ENCODE peak calls at places on chromosomes 2 and 18, in five cellular contexts. One of them, this sample, is unnamed.

GRCh38 chr2:151655663-151656398 is 78.4 kb downstream of the NEB start:
- DNase-seq in HFFc6: no peak
- DNase-seq in GM10248: no peak
- DNase-seq in lower leg skin: no peak
- DNase-seq in GM20000: no peak
- DNase-seq in this sample: no peak

GRCh38 chr2:119826370-119826961 is 66.7 kb downstream of the PTPN4 start:
- DNase-seq in lower leg skin: no peak
- DNase-seq in GM20000: peak
- DNase-seq in GM10248: peak
- DNase-seq in HFFc6: peak
- DNase-seq in this sample: peak

GRCh38 chr2:121699421-121700328 is 37.0 kb downstream of the NIFK start:
- DNase-seq in lower leg skin: peak
- DNase-seq in GM10248: peak
- DNase-seq in HFFc6: peak
- DNase-seq in GM20000: peak
- DNase-seq in this sample: peak

GRCh38 chr2:120862254-120863172 is 126.8 kb downstream of the GLI2 start:
- DNase-seq in GM10248: no peak
- DNase-seq in GM20000: no peak
- DNase-seq in lower leg skin: no peak
- DNase-seq in HFFc6: no peak
- DNase-seq in this sample: no peak

GRCh38 chr2:98148968-98149697 is 62.2 kb downstream of the VWA3B start:
- DNase-seq in GM10248: no peak
- DNase-seq in lower leg skin: no peak
- DNase-seq in HFFc6: peak
- DNase-seq in GM20000: no peak
- DNase-seq in this sample: no peak

GRCh38 chr2:75503048-75503607 is 57.6 kb downstream of the EVA1A start:
- DNase-seq in GM10248: no peak
- DNase-seq in HFFc6: peak
- DNase-seq in GM20000: no peak
- DNase-seq in lower leg skin: no peak
- DNase-seq in this sample: no peak

GRCh38 chr2:177538323-177538722 is 145.8 kb downstream of the AGPS start:
- DNase-seq in HFFc6: no peak
- DNase-seq in GM10248: no peak
- DNase-seq in lower leg skin: no peak
- DNase-seq in GM20000: no peak
- DNase-seq in this sample: no peak

GRCh38 chr2:45882707-45883106 is 231.2 kb downstream of the PRKCE start:
- DNase-seq in GM10248: no peak
- DNase-seq in lower leg skin: peak
- DNase-seq in GM20000: no peak
- DNase-seq in HFFc6: no peak
- DNase-seq in this sample: no peak

GRCh38 chr18:51614033-51614432 is 416.6 kb upstream of the MEX3C start:
- DNase-seq in GM10248: no peak
- DNase-seq in lower leg skin: no peak
- DNase-seq in GM20000: no peak
- DNase-seq in HFFc6: no peak
- DNase-seq in this sample: no peak

GRCh38 chr2:102505290-102505689 is 32.3 kb downstream of the SLC9A4 start:
- DNase-seq in lower leg skin: peak
- DNase-seq in GM20000: no peak
- DNase-seq in HFFc6: no peak
- DNase-seq in GM10248: no peak
- DNase-seq in this sample: no peak

GRCh38 chr2:240252191-240252871 is 111.9 kb upstream of the OTOS start:
- DNase-seq in lower leg skin: peak
- DNase-seq in HFFc6: no peak
- DNase-seq in GM10248: no peak
- DNase-seq in GM20000: no peak
- DNase-seq in this sample: no peak

GRCh38 chr2:169895294-169895985 is 68.2 kb downstream of the UBR3 start:
- DNase-seq in GM20000: no peak
- DNase-seq in HFFc6: no peak
- DNase-seq in lower leg skin: no peak
- DNase-seq in GM10248: no peak
- DNase-seq in this sample: no peak

GRCh38 chr2:162106146-162106551 is 32.1 kb upstream of the DPP4 start:
- DNase-seq in GM20000: no peak
- DNase-seq in GM10248: no peak
- DNase-seq in HFFc6: peak
- DNase-seq in lower leg skin: no peak
- DNase-seq in this sample: no peak

GRCh38 chr2:32678825-32679224 is 51.0 kb downstream of the TTC27 start:
- DNase-seq in HFFc6: peak
- DNase-seq in GM10248: no peak
- DNase-seq in lower leg skin: no peak
- DNase-seq in GM20000: no peak
- DNase-seq in this sample: no peak

GRCh38 chr2:147646999-147647588 is 197.7 kb upstream of the ACVR2A start:
- DNase-seq in GM20000: no peak
- DNase-seq in lower leg skin: no peak
- DNase-seq in GM10248: no peak
- DNase-seq in HFFc6: no peak
- DNase-seq in this sample: no peak

GRCh38 chr2:148058641-148059040 is 37.8 kb downstream of the MBD5 start:
- DNase-seq in lower leg skin: no peak
- DNase-seq in HFFc6: peak
- DNase-seq in GM20000: no peak
- DNase-seq in GM10248: no peak
- DNase-seq in this sample: no peak

GRCh38 chr2:226320073-226320948 is 479.3 kb downstream of the IRS1 start:
- DNase-seq in GM10248: no peak
- DNase-seq in HFFc6: no peak
- DNase-seq in lower leg skin: no peak
- DNase-seq in GM20000: no peak
- DNase-seq in this sample: no peak

GRCh38 chr2:234712421-234712935 is 215.6 kb upstream of the ARL4C start:
- DNase-seq in GM20000: no peak
- DNase-seq in HFFc6: no peak
- DNase-seq in lower leg skin: peak
- DNase-seq in GM10248: no peak
- DNase-seq in this sample: no peak

GRCh38 chr2:73907840-73908452 is 15.1 kb downstream of the ACTG2 start:
- DNase-seq in GM20000: peak
- DNase-seq in lower leg skin: peak
- DNase-seq in GM10248: peak
- DNase-seq in HFFc6: no peak
- DNase-seq in this sample: peak

GRCh38 chr2:107036293-107036692 is 150.3 kb upstream of the ST6GAL2 start:
- DNase-seq in GM20000: no peak
- DNase-seq in lower leg skin: no peak
- DNase-seq in HFFc6: no peak
- DNase-seq in GM10248: no peak
- DNase-seq in this sample: no peak

GRCh38 chr2:236047886-236048540 is 120.2 kb downstream of the GBX2 start:
- DNase-seq in lower leg skin: no peak
- DNase-seq in HFFc6: no peak
- DNase-seq in GM20000: no peak
- DNase-seq in GM10248: no peak
- DNase-seq in this sample: no peak

GRCh38 chr18:63152791-63153190 is 166.8 kb downstream of the BCL2 start:
- DNase-seq in lower leg skin: no peak
- DNase-seq in HFFc6: no peak
- DNase-seq in GM20000: no peak
- DNase-seq in GM10248: no peak
- DNase-seq in this sample: peak

GRCh38 chr2:109244750-109245382 is 115.9 kb downstream of the SH3RF3 start:
- DNase-seq in GM10248: no peak
- DNase-seq in GM20000: no peak
- DNase-seq in lower leg skin: peak
- DNase-seq in HFFc6: no peak
- DNase-seq in this sample: no peak

GRCh38 chr2:140454717-140455116 is 1674.5 kb upstream of the NXPH2 start:
- DNase-seq in lower leg skin: no peak
- DNase-seq in GM20000: no peak
- DNase-seq in GM10248: no peak
- DNase-seq in HFFc6: peak
- DNase-seq in this sample: no peak

GRCh38 chr18:22322251-22322691 is 95.4 kb downstream of the CTAGE1 start:
- DNase-seq in GM10248: no peak
- DNase-seq in GM20000: no peak
- DNase-seq in HFFc6: no peak
- DNase-seq in lower leg skin: no peak
- DNase-seq in this sample: no peak

GRCh38 chr2:3099860-3100234 is 277.8 kb downstream of the EIPR1 start:
- DNase-seq in GM10248: peak
- DNase-seq in GM20000: no peak
- DNase-seq in lower leg skin: no peak
- DNase-seq in HFFc6: no peak
- DNase-seq in this sample: peak

GRCh38 chr2:169462896-169463695 is 16.2 kb upstream of the BBS5 start:
- DNase-seq in HFFc6: peak
- DNase-seq in GM20000: no peak
- DNase-seq in GM10248: no peak
- DNase-seq in lower leg skin: no peak
- DNase-seq in this sample: no peak

GRCh38 chr18:22324191-22325131 is 93.3 kb downstream of the CTAGE1 start:
- DNase-seq in HFFc6: no peak
- DNase-seq in GM10248: no peak
- DNase-seq in lower leg skin: no peak
- DNase-seq in GM20000: no peak
- DNase-seq in this sample: no peak

GRCh38 chr18:37471619-37472018 is 94.0 kb downstream of the CELF4 start:
- DNase-seq in HFFc6: no peak
- DNase-seq in lower leg skin: no peak
- DNase-seq in GM20000: no peak
- DNase-seq in GM10248: no peak
- DNase-seq in this sample: no peak

GRCh38 chr2:145344076-145344724 is 824.3 kb upstream of the ZEB2 start:
- DNase-seq in GM20000: no peak
- DNase-seq in GM10248: no peak
- DNase-seq in lower leg skin: no peak
- DNase-seq in HFFc6: peak
- DNase-seq in this sample: no peak

GRCh38 chr2:29010946-29011649 is 30.0 kb downstream of the TOGARAM2 start:
- DNase-seq in HFFc6: no peak
- DNase-seq in GM20000: peak
- DNase-seq in GM10248: no peak
- DNase-seq in lower leg skin: no peak
- DNase-seq in this sample: peak

GRCh38 chr2:26559044-26559405 is 81.1 kb upstream of the OTOF start:
- DNase-seq in GM10248: no peak
- DNase-seq in HFFc6: no peak
- DNase-seq in lower leg skin: no peak
- DNase-seq in GM20000: no peak
- DNase-seq in this sample: no peak
- TF ChIP-seq CTCF in GM10248: no peak
- TF ChIP-seq CTCF in HFFc6: no peak
- TF ChIP-seq CTCF in lower leg skin: no peak
- TF ChIP-seq CTCF in GM20000: no peak
- TF ChIP-seq CTCF in this sample: no peak

DNA sequence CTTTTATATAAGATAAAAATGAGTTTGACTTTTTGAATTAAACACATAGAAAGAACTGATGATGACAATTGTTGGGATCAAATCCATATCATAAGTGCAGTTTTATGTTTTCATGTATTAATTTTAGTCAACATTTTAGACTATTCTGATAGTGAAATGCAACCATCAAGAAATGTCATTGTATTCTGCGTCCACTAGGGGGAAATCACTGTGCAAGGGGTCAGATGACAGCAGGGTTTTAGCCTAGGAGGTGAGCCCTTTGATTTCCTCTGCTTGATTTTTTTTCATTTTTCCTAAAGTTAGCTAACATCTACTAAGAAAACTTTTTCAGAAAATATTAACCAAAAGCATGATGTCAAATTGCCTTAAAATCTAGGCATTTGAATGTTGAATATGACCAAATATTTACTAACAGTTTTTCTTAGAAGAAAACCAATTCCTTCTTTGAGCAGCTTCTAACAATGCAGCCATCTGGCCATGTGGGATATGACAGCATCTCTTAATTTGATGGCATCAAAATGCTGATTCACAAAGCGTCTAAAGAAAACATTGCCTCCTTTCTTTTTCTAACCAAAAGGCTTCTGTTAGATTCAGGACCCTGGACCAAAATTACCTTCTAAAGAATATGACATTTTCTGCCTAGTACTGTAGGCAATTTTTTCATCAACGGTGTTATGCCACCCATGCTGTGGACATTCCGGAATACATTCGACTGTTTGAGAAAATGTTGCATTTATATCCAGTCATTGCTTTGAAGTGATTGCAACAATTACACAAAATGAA is 141.5 kb downstream of the SPHKAP start:
- DNase-seq in HFFc6: peak
- DNase-seq in GM20000: peak
- DNase-seq in lower leg skin: no peak
- DNase-seq in GM10248: peak
- DNase-seq in this sample: peak
- TF ChIP-seq CTCF in HFFc6: peak
- TF ChIP-seq CTCF in GM20000: peak
- TF ChIP-seq CTCF in lower leg skin: no peak
- TF ChIP-seq CTCF in GM10248: peak
- TF ChIP-seq CTCF in this sample: peak

GRCh38 chr2:77434880-77435279 is 87.3 kb downstream of the LRRTM4 start:
- DNase-seq in lower leg skin: no peak
- DNase-seq in GM10248: no peak
- DNase-seq in HFFc6: no peak
- DNase-seq in GM20000: no peak
- DNase-seq in this sample: no peak
- TF ChIP-seq CTCF in lower leg skin: no peak
- TF ChIP-seq CTCF in GM10248: no peak
- TF ChIP-seq CTCF in HFFc6: no peak
- TF ChIP-seq CTCF in GM20000: no peak
- TF ChIP-seq CTCF in this sample: no peak

DNA sequence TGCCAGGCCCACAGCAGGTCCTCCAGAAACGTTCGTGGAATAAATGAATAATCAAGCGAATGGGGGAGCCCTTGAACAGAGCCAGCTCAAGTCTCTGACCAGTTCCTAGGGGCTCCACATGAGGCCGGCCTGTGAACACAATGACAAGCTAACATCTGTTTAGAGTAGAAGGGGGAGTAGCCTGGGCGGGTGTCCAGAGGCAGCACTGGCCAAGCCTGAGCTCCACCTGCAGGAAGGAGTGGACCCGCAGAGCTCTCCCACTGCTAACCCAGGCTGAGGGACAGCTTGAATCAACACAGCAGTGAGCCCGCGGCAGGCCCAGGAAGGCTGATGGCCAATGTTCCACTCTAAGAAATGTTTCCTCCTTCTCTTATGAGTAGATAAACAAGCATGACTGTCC is 234.8 kb upstream of the RAB6C start:
- DNase-seq in lower leg skin: no peak
- DNase-seq in GM20000: no peak
- DNase-seq in HFFc6: no peak
- DNase-seq in GM10248: no peak
- DNase-seq in this sample: no peak
- TF ChIP-seq CTCF in lower leg skin: no peak
- TF ChIP-seq CTCF in GM20000: no peak
- TF ChIP-seq CTCF in HFFc6: no peak
- TF ChIP-seq CTCF in GM10248: no peak
- TF ChIP-seq CTCF in this sample: no peak

DNA sequence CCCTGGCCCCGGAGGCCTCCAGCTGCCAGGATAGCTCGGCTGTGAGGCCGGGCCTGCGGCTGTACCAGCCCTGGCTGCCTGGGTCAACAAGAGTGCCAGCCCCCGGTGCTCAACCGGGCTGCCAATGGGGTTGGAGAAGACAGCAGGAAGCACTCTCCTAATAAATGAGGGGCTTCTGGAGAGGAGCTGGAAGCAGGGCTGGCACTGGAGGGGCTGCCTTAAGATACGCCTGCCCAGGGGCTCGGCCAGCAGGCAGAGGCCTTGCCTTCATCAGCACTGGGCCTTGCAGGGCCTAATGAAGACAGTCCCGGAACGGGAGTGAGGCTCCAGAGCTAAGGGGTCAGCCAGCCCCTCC is 73.6 kb downstream of the TEX51 start:
- DNase-seq in lower leg skin: no peak
- DNase-seq in GM20000: no peak
- DNase-seq in GM10248: no peak
- DNase-seq in HFFc6: no peak
- DNase-seq in this sample: no peak
- TF ChIP-seq CTCF in lower leg skin: no peak
- TF ChIP-seq CTCF in GM20000: no peak
- TF ChIP-seq CTCF in GM10248: no peak
- TF ChIP-seq CTCF in HFFc6: peak
- TF ChIP-seq CTCF in this sample: no peak

This sample was measured in GM12865.